ENCODE peak calls at places on chromosome 14, in six cellular contexts. G is GM12865, R is left ventricle myocardium inferior, P is AG04450, D is lower leg skin, J is esophagus squamous epithelium. Q is an unnamed sample.

GRCh38 chr14:76463105-76463504 is 87.2 kb downstream of the ESRRB start:
- DNase-seq in G (no peak), R (no peak), P (no peak), D (no peak), J (no peak), Q (no peak)

GRCh38 chr14:104694475-104694950 is 5.1 kb downstream of the INF2 start:
- DNase-seq in G (no peak), R (no peak), P (no peak), D (no peak), J (no peak), Q (no peak)

GRCh38 chr14:68624541-68625220 is 168.2 kb downstream of the ZFP36L1 start:
- DNase-seq in G (no peak), R (no peak), P (no peak), D (peak; percentile 57), J (no peak), Q (no peak)

GRCh38 chr14:25394356-25394755 is 344.4 kb upstream of the STXBP6 start:
- DNase-seq in G (no peak), R (no peak), P (no peak), D (no peak), J (no peak), Q (no peak)

GRCh38 chr14:67641902-67642749 is 22.4 kb downstream of the ARG2 start:
- DNase-seq in G (no peak), R (no peak), P (no peak), D (no peak), J (no peak), Q (no peak)

GRCh38 chr14:52080817-52081755 is 12.2 kb upstream of the NID2 start:
- DNase-seq in G (no peak), R (no peak), P (peak; percentile 72), D (no peak), J (no peak), Q (no peak)

GRCh38 chr14:21262410-21262809 is 6.8 kb downstream of the HNRNPC start:
- DNase-seq in G (no peak), R (no peak), P (no peak), D (no peak), J (no peak), Q (no peak)

GRCh38 chr14:89489796-89490506 is 72.9 kb upstream of the FOXN3 start:
- DNase-seq in G (no peak), R (no peak), P (no peak), D (no peak), J (no peak), Q (no peak)

GRCh38 chr14:54804720-54805060 is 97.9 kb downstream of the GCH1 start:
- DNase-seq in G (no peak), R (no peak), P (no peak), D (no peak), J (no peak), Q (no peak)

GRCh38 chr14:101098641-101099040 is 195.1 kb upstream of the RTL1 start:
- DNase-seq in G (no peak), R (no peak), P (no peak), D (no peak), J (no peak), Q (no peak)

GRCh38 chr14:71202881-71203280 is 295.6 kb downstream of the PCNX1 start:
- DNase-seq in G (no peak), R (no peak), P (no peak), D (no peak), J (no peak), Q (no peak)

GRCh38 chr14:62443796-62444195 is 601.5 kb downstream of the KCNH5 start:
- DNase-seq in G (no peak), R (no peak), P (peak; percentile 54), D (no peak), J (no peak), Q (no peak)

GRCh38 chr14:20486700-20487401 is 17.6 kb downstream of the PNP start:
- DNase-seq in G (no peak), R (no peak), P (no peak), D (no peak), J (no peak), Q (no peak)

GRCh38 chr14:52314521-52315354 is 626 bp downstream of the PTGER2 start:
- DNase-seq in G (peak; percentile 19), R (peak; percentile 26), P (no peak), D (peak; percentile 87), J (no peak), Q (no peak)

GRCh38 chr14:89279649-89280232 is 137.3 kb downstream of the FOXN3 start:
- DNase-seq in G (no peak), R (no peak), P (no peak), D (no peak), J (no peak), Q (no peak)

GRCh38 chr14:75274045-75274898 is 4.4 kb upstream of the FOS start:
- DNase-seq in G (no peak), R (no peak), P (no peak), D (peak; percentile 62), J (no peak), Q (no peak)

GRCh38 chr14:76774471-76775158 is 13.3 kb downstream of the VASH1 start:
- DNase-seq in G (no peak), R (no peak), P (no peak), D (peak; percentile 50), J (no peak), Q (no peak)

GRCh38 chr14:24630872-24631477 is 3.0 kb downstream of the GZMB start:
- DNase-seq in G (no peak), R (no peak), P (no peak), D (no peak), J (no peak), Q (no peak)

DNA sequence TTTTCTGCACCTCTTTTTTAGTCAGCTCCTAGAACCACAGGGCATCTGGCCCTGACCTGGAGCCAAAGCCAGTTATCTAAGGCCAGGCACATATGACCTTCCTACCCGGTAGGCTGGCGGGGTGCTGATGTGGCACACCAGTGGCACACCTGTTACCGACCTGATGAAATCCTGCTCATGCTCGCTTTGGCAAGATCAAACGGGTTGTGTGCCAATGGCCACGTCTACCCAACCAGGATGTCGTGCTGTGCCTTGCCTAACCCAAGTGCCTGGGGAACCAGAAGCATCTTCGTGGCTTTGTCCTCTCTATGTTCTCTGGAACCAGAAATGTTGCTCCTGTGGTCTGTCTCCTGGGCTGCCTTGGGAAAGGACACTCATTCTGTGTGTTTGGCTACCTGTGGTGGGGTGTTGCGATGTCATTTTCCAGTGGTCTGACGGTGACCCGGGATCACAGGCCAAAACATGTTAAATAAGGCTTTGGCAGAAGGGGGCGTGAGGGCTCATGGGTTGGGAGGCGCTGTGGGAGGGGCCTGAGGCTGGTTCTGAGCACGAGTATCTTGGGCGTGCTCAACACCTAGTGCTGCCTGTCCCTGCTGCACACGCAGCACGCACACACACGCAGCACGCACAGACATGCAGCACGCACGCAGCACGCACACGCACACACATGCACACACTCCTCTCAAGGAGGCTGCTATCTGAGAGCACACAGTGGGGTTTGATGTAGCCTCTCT is 27.9 kb downstream of the CCNK start:
- DNase-seq in G (no peak), R (no peak), P (no peak), D (peak; percentile 86), J (no peak), Q (peak; percentile 56)
- H3K4me3 ChIP-seq in G (no peak overlapping the region), R (no peak overlapping the region), P (no peak overlapping the region), D (no peak overlapping the region), J (no peak overlapping the region), Q (no peak overlapping the region)

GRCh38 chr14:65184032-65184764 is 81.9 kb upstream of the MAX start:
- DNase-seq in G (peak; percentile 44), R (no peak), P (no peak), D (no peak), J (no peak), Q (no peak)
- H3K4me3 ChIP-seq in G (no peak overlapping the region), R (no peak overlapping the region), P (no peak overlapping the region), D (no peak overlapping the region), J (no peak overlapping the region), Q (no peak overlapping the region)

GRCh38 chr14:64764641-64765520 is 60.7 kb downstream of the PLEKHG3 start:
- DNase-seq in G (peak; percentile 64), R (peak; percentile 69), P (peak; percentile 49), D (peak; percentile 93), J (no peak), Q (no peak)
- H3K4me3 ChIP-seq in G (no peak overlapping the region), R (peak overlapping the region; percentile 51), P (peak overlapping the region; percentile 35), D (no peak overlapping the region), J (no peak overlapping the region), Q (peak overlapping the region; percentile 27)

DNA sequence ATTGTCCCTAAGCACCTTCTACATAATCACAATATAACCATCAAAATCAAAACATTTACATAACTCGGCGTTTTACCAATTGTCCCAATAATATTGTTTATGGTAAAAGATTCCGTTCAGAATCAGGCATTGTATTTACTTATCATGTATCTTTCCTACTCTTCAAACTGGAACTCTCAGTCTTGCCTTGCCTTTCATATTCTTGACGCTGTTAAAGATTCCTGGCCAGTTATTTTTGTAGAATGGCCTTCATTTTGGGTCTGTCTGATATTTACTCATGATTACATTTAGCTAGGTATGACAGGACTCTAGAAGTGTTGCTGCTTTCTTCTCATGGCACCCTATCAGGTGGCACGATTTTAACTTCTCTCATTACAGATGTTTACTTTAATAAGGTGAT is 850 bp upstream of the HEATR5A start:
- DNase-seq in G (no peak), R (no peak), P (no peak), D (no peak), J (no peak), Q (no peak)
- H3K4me3 ChIP-seq in G (peak overlapping the region; percentile 70), R (peak overlapping the region; percentile 97), P (no peak overlapping the region), D (no peak overlapping the region), J (no peak overlapping the region), Q (no peak overlapping the region)

GRCh38 chr14:32896979-32897723 is 41.5 kb upstream of the NPAS3 start:
- DNase-seq in G (no peak), R (no peak), P (no peak), D (no peak), J (no peak), Q (no peak)

GRCh38 chr14:32900602-32901001 is 38.1 kb upstream of the NPAS3 start:
- DNase-seq in G (no peak), R (no peak), P (no peak), D (no peak), J (no peak), Q (no peak)

GRCh38 chr14:32898876-32899275 is 39.8 kb upstream of the NPAS3 start:
- DNase-seq in G (peak; percentile 2), R (no peak), P (no peak), D (no peak), J (no peak), Q (no peak)

DNA sequence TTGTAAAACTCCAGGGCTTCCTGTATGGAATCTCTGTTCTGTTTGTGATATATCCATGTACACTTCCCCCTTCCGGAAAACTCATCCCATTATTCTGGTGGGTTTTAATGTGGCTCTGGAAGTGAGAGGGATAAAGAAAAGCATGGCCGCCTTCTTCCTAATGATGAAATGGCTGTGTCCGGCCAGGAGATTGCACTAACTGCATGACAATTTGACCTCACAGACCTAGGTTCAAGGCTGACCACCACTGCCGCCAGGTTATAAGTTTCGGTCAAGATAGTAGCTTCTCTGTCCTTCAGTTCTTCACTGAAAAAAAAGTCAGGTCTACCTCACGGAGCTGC is 41.0 kb upstream of the NPAS3 start:
- DNase-seq in G (no peak), R (no peak), P (no peak), D (no peak), J (no peak), Q (no peak)
- H3K4me3 ChIP-seq in G (no peak overlapping the region), R (peak overlapping the region; percentile 61), P (peak overlapping the region; percentile 60), D (no peak overlapping the region), J (peak overlapping the region; percentile 17), Q (peak overlapping the region; percentile 69)

Q was measured in ascending aorta.